ENCODE peak calls at places on chromosome 4, in five cellular contexts. U is GM12878, P is K562, L is HepG2, N is H1. O is an unnamed sample.

GRCh38 chr4:142683997-142684396 is 162.1 kb downstream of the INPP4B start:
- DNase-seq in L (no peak), N (no peak), P (no peak), U (no peak), O (no peak)

GRCh38 chr4:128635141-128635911 is 174.2 kb upstream of the JADE1 start:
- DNase-seq in P (peak; percentile 42), N (no peak), U (no peak), L (peak; percentile 15), O (no peak)

GRCh38 chr4:35399912-35400311 is 844.4 kb downstream of the ARAP2 start:
- DNase-seq in P (no peak), U (no peak), N (no peak), L (no peak), O (peak; percentile 6)

GRCh38 chr4:88333741-88334405 is 44.8 kb upstream of the HERC6 start:
- DNase-seq in P (no peak), U (no peak), L (no peak), N (no peak), O (no peak)

GRCh38 chr4:161680146-161680545 is 483.7 kb downstream of the FSTL5 start:
- DNase-seq in L (no peak), N (no peak), P (no peak), U (no peak), O (no peak)

GRCh38 chr4:100842856-100843255 is 325.0 kb upstream of the EMCN start:
- DNase-seq in P (no peak), N (no peak), U (no peak), L (no peak), O (no peak)

GRCh38 chr4:188037003-188037713 is 41.6 kb downstream of the ZFP42 start:
- DNase-seq in L (no peak), U (no peak), P (no peak), N (no peak), O (no peak)

GRCh38 chr4:15444879-15445576 is 17.2 kb downstream of the C1QTNF7 start:
- DNase-seq in N (no peak), L (no peak), U (no peak), P (no peak), O (no peak)

GRCh38 chr4:117623321-117623720 is 411.0 kb upstream of the NDST3 start:
- DNase-seq in L (no peak), P (no peak), U (no peak), N (no peak), O (no peak)

GRCh38 chr4:15344041-15344440 is 83.8 kb upstream of the C1QTNF7 start:
- DNase-seq in N (no peak), P (no peak), L (no peak), U (no peak), O (no peak)

GRCh38 chr4:181301735-181302380 is 941.3 kb upstream of the TENM3 start:
- DNase-seq in L (peak; percentile 32), N (no peak), P (peak; percentile 37), U (no peak), O (peak; percentile 83)

GRCh38 chr4:187606581-187606980 is 389.0 kb upstream of the ZFP42 start:
- DNase-seq in P (peak; percentile 67), L (peak; percentile 50), N (no peak), U (no peak), O (peak; percentile 77)

GRCh38 chr4:79862842-79863241 is 210.2 kb downstream of the ANTXR2 start:
- DNase-seq in L (no peak), U (no peak), P (no peak), N (no peak), O (no peak)

GRCh38 chr4:67983333-67983732 is 20.0 kb upstream of the TMPRSS11A start:
- DNase-seq in P (no peak), N (no peak), U (no peak), L (no peak), O (no peak)

GRCh38 chr4:1547863-1548637 is 136.1 kb downstream of the FAM53A start:
- DNase-seq in U (no peak), N (no peak), L (no peak), P (no peak), O (peak; percentile 27)

GRCh38 chr4:185036842-185037241 is 18.6 kb downstream of the HELT start:
- DNase-seq in N (no peak), P (no peak), L (no peak), U (no peak), O (peak; percentile 62)

GRCh38 chr4:60865238-60865637 is 334.9 kb upstream of the ADGRL3 start:
- DNase-seq in P (no peak), N (no peak), L (no peak), U (no peak), O (peak; percentile 70)

GRCh38 chr4:144734522-144734921 is 88.6 kb downstream of the HHIP start:
- DNase-seq in U (no peak), P (no peak), N (no peak), L (no peak), O (peak; percentile 33)

GRCh38 chr4:153269223-153269990 is 65.2 kb downstream of the TRIM2 start:
- DNase-seq in N (no peak), L (no peak), P (no peak), U (no peak), O (peak; percentile 52)

GRCh38 chr4:140497428-140497775 is 691 bp downstream of the MGAT4D start:
- DNase-seq in L (no peak), U (no peak), P (no peak), N (no peak), O (no peak)

GRCh38 chr4:111268769-111269414 is 646.0 kb upstream of the PITX2 start:
- DNase-seq in P (no peak), N (no peak), L (no peak), U (peak; percentile 35), O (no peak)

GRCh38 chr4:39383690-39384089 is 17.5 kb upstream of the RFC1 start:
- DNase-seq in U (no peak), N (no peak), P (no peak), L (peak; percentile 12), O (no peak)

GRCh38 chr4:39384563-39384962 is 18.4 kb upstream of the RFC1 start:
- DNase-seq in N (no peak), U (no peak), L (no peak), P (no peak), O (peak; percentile 24)
- H3K4me2 ChIP-seq in N (no peak overlapping the region), U (no peak overlapping the region), L (no peak overlapping the region), P (no peak overlapping the region), O (peak overlapping the region; percentile 26)

GRCh38 chr4:78644744-78645330 is 93.3 kb downstream of the ANXA3 start:
- DNase-seq in N (no peak), U (no peak), L (peak; percentile 51), P (peak; percentile 72), O (peak; percentile 73)

GRCh38 chr4:78647272-78647671 is 95.7 kb downstream of the ANXA3 start:
- DNase-seq in N (no peak), U (no peak), L (no peak), P (no peak), O (no peak)

GRCh38 chr4:78644063-78644691 is 92.6 kb downstream of the ANXA3 start:
- DNase-seq in N (no peak), U (no peak), L (no peak), P (no peak), O (no peak)

GRCh38 chr4:78648639-78649363 is 97.2 kb downstream of the ANXA3 start:
- DNase-seq in P (no peak), U (no peak), N (no peak), L (no peak), O (no peak)

GRCh38 chr4:78645853-78646757 is 94.5 kb downstream of the ANXA3 start:
- DNase-seq in U (no peak), P (peak; percentile 22), N (no peak), L (peak; percentile 36), O (no peak)
- TF ChIP-seq CREB1 in U (no peak), P (no peak), N (no peak), L (no peak), O (no peak)

GRCh38 chr4:73917081-73917501 is 47.9 kb downstream of the CXCL1 start:
- DNase-seq in L (no peak), P (no peak), N (no peak), U (no peak), O (no peak)
- H3K4me2 ChIP-seq in L (no peak overlapping the region), P (no peak overlapping the region), N (no peak overlapping the region), U (no peak overlapping the region), O (no peak overlapping the region)

DNA sequence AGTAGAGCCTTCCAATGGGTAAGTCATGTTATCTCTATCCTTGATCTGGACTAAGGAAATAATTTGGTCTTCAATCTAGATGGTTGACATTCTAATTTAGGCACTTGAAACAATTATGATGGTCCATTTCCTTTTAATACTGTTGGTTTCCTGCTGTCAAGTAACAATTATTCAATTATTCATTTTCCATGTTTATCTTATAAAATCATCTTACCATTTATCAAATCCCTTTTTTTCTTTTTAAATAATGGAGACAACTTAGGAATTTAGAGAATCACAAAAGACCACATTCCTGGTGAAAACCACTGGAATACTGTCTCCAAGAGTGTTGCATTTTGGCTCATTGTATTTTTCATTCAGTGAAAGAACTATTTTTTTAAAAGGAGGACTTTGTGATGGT is 148.7 kb upstream of the CTSO start:
- DNase-seq in L (no peak), U (no peak), P (no peak), N (no peak), O (no peak)
- TF ChIP-seq CREB1 in L (no peak), U (no peak), P (no peak), N (no peak), O (no peak)

DNA sequence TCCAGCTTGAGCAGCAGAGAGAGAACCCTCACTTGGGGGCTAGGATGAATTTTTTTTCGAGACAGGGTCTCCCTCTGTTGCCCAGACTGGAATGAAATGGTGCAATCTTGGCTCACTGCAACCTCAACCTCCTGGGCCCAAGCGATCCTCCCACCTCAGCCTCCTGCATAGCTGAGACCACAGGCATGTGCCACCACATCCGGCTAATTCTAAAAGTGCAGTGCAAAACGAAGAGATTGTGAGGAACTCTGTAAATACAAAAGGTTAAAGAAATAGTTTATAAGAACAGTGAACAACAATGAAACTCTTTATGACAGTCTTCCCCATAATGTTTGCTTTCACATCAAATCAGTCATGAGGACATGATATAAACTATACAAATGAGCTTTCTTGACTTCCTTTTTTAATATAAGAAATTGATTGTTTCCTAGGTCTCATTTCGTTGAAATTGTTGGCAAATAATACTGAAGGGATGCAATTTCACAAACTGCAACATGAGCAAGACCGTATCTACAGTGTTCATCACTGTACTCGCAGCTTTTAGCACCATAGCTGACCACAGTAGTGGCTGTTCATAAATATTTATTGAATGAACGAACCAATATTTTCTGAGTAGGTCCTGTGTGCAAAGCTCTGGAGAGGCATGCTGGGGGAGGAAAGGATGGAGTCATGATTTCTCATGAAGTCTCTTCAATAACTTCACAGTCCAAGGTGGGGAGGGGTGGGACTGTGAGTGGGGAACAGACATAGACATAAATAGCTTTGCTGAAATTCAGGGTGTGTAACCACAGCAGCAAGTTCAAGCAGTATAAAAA is 116.1 kb downstream of the SHROOM3 start:
- DNase-seq in P (no peak), U (no peak), L (no peak), N (no peak), O (no peak)
- H3K4me2 ChIP-seq in P (no peak overlapping the region), U (no peak overlapping the region), L (no peak overlapping the region), N (no peak overlapping the region), O (no peak overlapping the region)

O was measured in GM23338.